ENCODE peak calls at places on chromosomes 12 and 14, in six cellular contexts. U, P, W, G, L and M are unnamed samples.

GRCh38 chr14:21077672-21078071 is 7.6 kb downstream of the ARHGEF40 start:
- DNase-seq in U (no peak), P (no peak), W (no peak), G (no peak), L (no peak), M (no peak)

GRCh38 chr12:54049164-54049563 is 4.5 kb upstream of the HOXC4 start:
- DNase-seq in U (no peak), P (no peak), W (no peak), G (no peak), L (no peak), M (no peak)

GRCh38 chr12:3307419-3307818 is 183.6 kb upstream of the PRMT8 start:
- DNase-seq in U (no peak), P (no peak), W (no peak), G (no peak), L (no peak), M (no peak)

GRCh38 chr14:89870335-89870734 is 84.2 kb downstream of the EFCAB11 start:
- DNase-seq in U (no peak), P (no peak), W (no peak), G (no peak), L (no peak), M (no peak)

GRCh38 chr14:29740491-29740890 is 187.2 kb downstream of the PRKD1 start:
- DNase-seq in U (no peak), P (no peak), W (no peak), G (no peak), L (no peak), M (no peak)

GRCh38 chr14:54696998-54697397 is 130.1 kb downstream of the SAMD4A start:
- DNase-seq in U (no peak), P (no peak), W (no peak), G (no peak), L (no peak), M (no peak)

GRCh38 chr12:124830306-124830705 is 33.4 kb downstream of the SCARB1 start:
- DNase-seq in U (no peak), P (no peak), W (no peak), G (no peak), L (no peak), M (no peak)

GRCh38 chr12:44873898-44874297 is 2.2 kb downstream of the NELL2 start:
- DNase-seq in U (peak), P (no peak), W (no peak), G (no peak), L (no peak), M (no peak)

GRCh38 chr12:107328442-107329133 is 235.2 kb upstream of the CRY1 start:
- DNase-seq in U (no peak), P (no peak), W (no peak), G (no peak), L (no peak), M (no peak)

GRCh38 chr14:81710232-81710845 is 176.7 kb upstream of the SEL1L start:
- DNase-seq in U (peak), P (no peak), W (no peak), G (no peak), L (no peak), M (no peak)

GRCh38 chr12:19648173-19648572 is 208.9 kb downstream of the AEBP2 start:
- DNase-seq in U (no peak), P (no peak), W (no peak), G (no peak), L (no peak), M (no peak)

GRCh38 chr12:57693659-57694458 is at the start of gene OS9:
- DNase-seq in U (peak), P (peak), W (peak), G (peak), L (peak), M (peak)

GRCh38 chr14:97719931-97720330 is 922.7 kb downstream of the VRK1 start:
- DNase-seq in U (no peak), P (no peak), W (no peak), G (no peak), L (no peak), M (no peak)

GRCh38 chr14:91636604-91637003 is 95.3 kb downstream of the CATSPERB start:
- DNase-seq in U (no peak), P (no peak), W (no peak), G (no peak), L (no peak), M (no peak)

GRCh38 chr14:63672417-63673180 is 30.9 kb upstream of the WDR89 start:
- DNase-seq in U (no peak), P (no peak), W (no peak), G (no peak), L (no peak), M (no peak)

GRCh38 chr14:25003537-25003936 is 46.4 kb downstream of the STXBP6 start:
- DNase-seq in U (no peak), P (no peak), W (no peak), G (no peak), L (no peak), M (no peak)

GRCh38 chr14:37140176-37140575 is 32.2 kb downstream of the SLC25A21 start:
- DNase-seq in U (no peak), P (no peak), W (no peak), G (no peak), L (no peak), M (no peak)

GRCh38 chr14:28671425-28671824 is 95.2 kb upstream of the FOXG1 start:
- DNase-seq in U (no peak), P (no peak), W (no peak), G (no peak), L (no peak), M (no peak)

GRCh38 chr12:109822951-109823411 is 10.2 kb downstream of the TRPV4 start:
- DNase-seq in U (no peak), P (no peak), W (peak), G (no peak), L (peak), M (no peak)

GRCh38 chr14:63867926-63868921 is 15.4 kb downstream of the SYNE2 start:
- DNase-seq in U (no peak), P (no peak), W (no peak), G (peak), L (no peak), M (no peak)

GRCh38 chr14:96090441-96091148 is 51.4 kb downstream of the C14orf132 start:
- DNase-seq in U (peak), P (peak), W (peak), G (no peak), L (peak), M (peak)

GRCh38 chr14:75295061-75295461 is 16.4 kb downstream of the FOS start:
- DNase-seq in U (peak), P (peak), W (peak), G (peak), L (peak), M (peak)

GRCh38 chr12:29611906-29612305 is 114.4 kb upstream of the OVCH1 start:
- DNase-seq in U (peak), P (no peak), W (no peak), G (no peak), L (no peak), M (no peak)

GRCh38 chr12:123591702-123592481 is 7.5 kb downstream of the TMED2 start:
- DNase-seq in U (no peak), P (no peak), W (no peak), G (no peak), L (no peak), M (no peak)